ENCODE peak calls at places on chromosomes 7 and 10, in seven cellular contexts. K is Panc1, J is psoas muscle, F is suprapubic skin, Z is endothelial cell of umbilical vein, R is ovary, C is fibroblast of mammary gland. X is an unnamed sample.

GRCh38 chr7:26490631-26491624 is 199.3 kb downstream of the SNX10 start:
- DNase-seq in C (no peak), R (no peak), K (no peak), J (no peak), Z (no peak), F (no peak), X (no peak)

GRCh38 chr10:61923210-61924024 is 21.9 kb downstream of the ARID5B start:
- DNase-seq in C (peak), R (no peak), J (no peak), Z (no peak), K (no peak), F (no peak), X (peak)

GRCh38 chr10:73588656-73589055 is 2.5 kb downstream of the USP54 start:
- DNase-seq in Z (no peak), K (no peak), R (no peak), J (no peak), F (no peak), C (peak), X (peak)

GRCh38 chr7:132872034-132872433 is 209.9 kb downstream of the CHCHD3 start:
- DNase-seq in F (no peak), R (no peak), J (no peak), C (no peak), K (no peak), Z (no peak), X (no peak)

GRCh38 chr10:120456626-120457430 is at the start of gene PLPP4:
- DNase-seq in Z (peak), C (no peak), K (no peak), R (peak), J (no peak), F (no peak), X (peak)

GRCh38 chr10:69961168-69961863 is 91.3 kb upstream of the MACROH2A2 start:
- DNase-seq in C (no peak), F (no peak), Z (no peak), J (no peak), K (no peak), R (no peak), X (no peak)

GRCh38 chr10:5655003-5655600 is 11.3 kb downstream of the ASB13 start:
- DNase-seq in R (no peak), K (no peak), F (no peak), Z (no peak), C (no peak), J (no peak), X (no peak)

GRCh38 chr7:137130751-137131158 is 212.8 kb downstream of the PTN start:
- DNase-seq in C (peak), Z (no peak), K (peak), J (no peak), R (no peak), F (no peak), X (peak)

GRCh38 chr10:18178862-18179483 is 38.7 kb downstream of the CACNB2 start:
- DNase-seq in Z (no peak), C (no peak), R (no peak), F (no peak), K (no peak), J (no peak), X (no peak)

GRCh38 chr7:2710256-2710655 is 22.3 kb downstream of the AMZ1 start:
- DNase-seq in C (no peak), J (no peak), K (no peak), Z (no peak), R (no peak), F (no peak), X (no peak)

GRCh38 chr7:47497367-47498096 is 84.4 kb downstream of the TNS3 start:
- DNase-seq in F (no peak), Z (peak), R (no peak), J (no peak), K (no peak), C (no peak), X (no peak)

GRCh38 chr7:99631311-99632109 is 14.8 kb downstream of the ZSCAN25 start:
- DNase-seq in K (no peak), C (peak), J (no peak), Z (no peak), F (no peak), R (no peak), X (peak)

GRCh38 chr10:15630353-15630752 is 89.4 kb downstream of the ITGA8 start:
- DNase-seq in J (no peak), Z (peak), K (no peak), C (no peak), R (no peak), F (no peak), X (no peak)

GRCh38 chr10:130022501-130023299 is 58.6 kb upstream of the EBF3 start:
- DNase-seq in K (no peak), R (no peak), J (no peak), C (peak), Z (no peak), F (no peak), X (peak)

GRCh38 chr7:18201349-18201748 is 173.7 kb upstream of the PRPS1L1 start:
- DNase-seq in F (no peak), R (no peak), Z (no peak), J (no peak), K (no peak), C (no peak), X (no peak)

GRCh38 chr10:117653170-117653515 is 110.6 kb downstream of the EMX2 start:
- DNase-seq in J (no peak), C (peak), K (peak), R (no peak), F (no peak), Z (peak), X (peak)

GRCh38 chr10:100779329-100779728 is 33.9 kb downstream of the PAX2 start:
- DNase-seq in J (no peak), Z (no peak), C (no peak), R (no peak), F (no peak), K (no peak), X (no peak)

GRCh38 chr10:86952106-86952505 is 5.3 kb downstream of the MMRN2 start:
- DNase-seq in C (no peak), F (no peak), Z (no peak), R (peak), J (no peak), K (no peak), X (no peak)

GRCh38 chr10:47288916-47289495 is 11.0 kb upstream of the GDF10 start:
- DNase-seq in Z (no peak), F (no peak), J (no peak), R (peak), C (no peak), K (no peak), X (no peak)

GRCh38 chr7:154503962-154504550 is 451.9 kb downstream of the DPP6 start:
- DNase-seq in K (peak), R (no peak), C (peak), J (no peak), Z (peak), F (no peak), X (peak)

GRCh38 chr7:35498416-35498815 is 196.5 kb downstream of the HERPUD2 start:
- DNase-seq in J (no peak), R (no peak), F (no peak), C (no peak), Z (no peak), K (no peak), X (no peak)

GRCh38 chr7:98618786-98619185 is 1.7 kb downstream of the NPTX2 start:
- DNase-seq in R (no peak), Z (no peak), K (no peak), C (no peak), F (no peak), J (no peak), X (peak)

GRCh38 chr7:95631545-95631944 is 35.2 kb upstream of the PDK4 start:
- DNase-seq in R (no peak), Z (no peak), C (no peak), K (no peak), J (no peak), F (no peak), X (no peak)

GRCh38 chr10:18486444-18486843 is 164.9 kb downstream of the NSUN6 start:
- DNase-seq in R (no peak), F (no peak), C (no peak), Z (no peak), J (no peak), K (no peak), X (no peak)

GRCh38 chr10:103795634-103796265 is 59.6 kb downstream of the SH3PXD2A start:
- DNase-seq in R (no peak), C (peak), F (peak), K (no peak), J (no peak), Z (no peak), X (peak)

GRCh38 chr10:79082631-79083581 is 14.1 kb downstream of the ZMIZ1 start:
- DNase-seq in F (no peak), J (no peak), Z (peak), C (no peak), R (no peak), K (no peak), X (no peak)

GRCh38 chr10:1169981-1170866 is 114.0 kb downstream of the WDR37 start:
- DNase-seq in Z (no peak), F (no peak), C (no peak), J (no peak), K (no peak), R (peak), X (no peak)

GRCh38 chr10:76647276-76647675 is 990.3 kb downstream of the KCNMA1 start:
- DNase-seq in K (no peak), J (no peak), F (no peak), R (no peak), C (peak), Z (no peak), X (peak)

GRCh38 chr10:120963053-120963533 is 111.9 kb downstream of the WDR11 start:
- DNase-seq in R (no peak), J (no peak), F (no peak), K (no peak), C (no peak), Z (no peak), X (no peak)

GRCh38 chr10:49500420-49500819 is 38.5 kb downstream of the ERCC6 start:
- DNase-seq in J (no peak), R (no peak), Z (no peak), C (no peak), K (no peak), F (no peak), X (no peak)

DNA sequence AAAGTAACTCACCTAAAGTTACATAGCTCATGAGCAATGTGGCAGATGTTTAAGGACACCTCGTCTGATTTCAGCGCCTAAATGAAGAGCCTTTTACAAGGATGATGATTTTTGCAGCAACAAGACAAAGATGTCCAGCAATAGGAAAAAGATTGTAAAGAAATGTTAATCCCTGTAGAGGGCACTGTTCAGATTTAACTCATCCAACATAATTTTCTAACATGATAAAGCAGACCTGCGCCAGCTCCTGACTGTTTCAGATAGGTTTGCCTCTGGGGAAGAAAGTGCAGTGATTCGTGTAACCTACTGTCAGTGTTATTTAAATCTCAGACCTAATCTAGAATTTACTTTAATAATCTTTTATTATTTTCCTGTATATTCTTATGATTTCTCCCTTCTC is 595.2 kb downstream of the AUTS2 start:
- DNase-seq in J (no peak), Z (no peak), K (no peak), R (no peak), C (peak), F (no peak), X (peak)
- TF ChIP-seq CTCF in J (peak), Z (no peak), K (peak), R (no peak), C (peak), F (no peak), X (peak)

GRCh38 chr7:15686957-15687644 is 618 bp upstream of the MEOX2 start:
- DNase-seq in F (no peak), C (no peak), K (no peak), Z (peak), J (no peak), R (peak), X (no peak)

GRCh38 chr7:15686209-15686956 is at the start of gene MEOX2:
- DNase-seq in F (peak), R (peak), J (peak), C (peak), K (no peak), Z (peak), X (peak)

GRCh38 chr7:15684036-15684815 is 2.3 kb downstream of the MEOX2 start:
- DNase-seq in K (no peak), Z (peak), J (no peak), F (no peak), R (no peak), C (peak), X (peak)

GRCh38 chr7:15684834-15685233 is 1.6 kb downstream of the MEOX2 start:
- DNase-seq in C (peak), F (no peak), R (peak), K (no peak), Z (peak), J (peak), X (no peak)

DNA sequence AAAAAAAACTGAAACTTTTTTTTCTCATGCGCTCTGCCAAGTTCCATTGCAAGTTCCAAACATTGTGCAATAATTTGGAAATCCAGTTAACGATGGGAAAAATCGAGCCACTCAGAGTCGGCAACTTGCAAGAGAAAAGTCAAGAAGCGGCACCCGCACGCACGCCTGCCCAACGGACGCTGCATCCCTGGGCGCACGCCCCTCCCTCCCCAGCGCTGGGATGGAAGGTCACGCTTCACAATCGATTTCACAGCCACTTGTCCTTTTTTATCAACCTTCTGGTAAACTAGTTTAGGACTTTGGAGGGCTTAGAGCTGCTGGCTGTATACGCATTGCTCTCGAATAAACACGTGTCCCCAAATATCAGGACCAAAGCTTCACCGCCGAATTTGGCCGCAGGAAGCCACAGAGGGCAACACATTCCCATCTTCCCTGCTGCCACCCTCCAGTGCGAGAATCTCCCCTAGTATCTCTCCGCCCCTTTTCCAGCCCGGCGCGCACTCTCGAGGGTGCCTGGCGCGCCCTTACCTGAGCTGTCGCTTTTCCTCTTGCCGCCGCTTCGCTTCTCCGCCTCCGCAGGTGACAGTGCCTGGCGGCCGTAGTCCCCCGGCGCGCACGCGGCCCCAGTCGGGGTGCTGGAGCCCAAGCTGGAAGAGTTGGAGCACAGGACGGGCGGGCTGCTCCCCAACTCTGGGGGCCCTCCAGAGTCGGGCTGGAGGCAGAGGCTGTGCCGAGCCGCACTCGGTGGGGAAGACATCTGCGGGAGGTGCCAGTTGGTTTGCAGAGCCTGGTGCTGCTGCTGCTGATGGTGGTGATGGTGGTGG is 913 bp downstream of the MEOX2 start:
- DNase-seq in K (no peak), R (peak), C (peak), Z (peak), F (peak), J (peak), X (peak)
- H3K4me3 ChIP-seq in K (peak), R (peak), C (peak), Z (peak), F (peak), J (peak), X (peak)

GRCh38 chr7:131196808-131197207 is 130.9 kb upstream of the MKLN1 start:
- DNase-seq in Z (peak), K (no peak), C (peak), R (no peak), J (no peak), F (no peak), X (peak)
- TF ChIP-seq CTCF in Z (no peak), K (no peak), C (no peak), R (no peak), J (no peak), F (no peak), X (no peak)

GRCh38 chr7:66739953-66740301 is 606 bp upstream of the RABGEF1 start:
- DNase-seq in R (no peak), J (no peak), F (no peak), K (no peak), Z (no peak), C (no peak), X (peak)

GRCh38 chr7:66741706-66742053 is 1.1 kb downstream of the RABGEF1 start:
- DNase-seq in Z (no peak), K (no peak), J (no peak), R (peak), F (no peak), C (peak), X (peak)

GRCh38 chr7:66740302-66740979 is at the start of gene RABGEF1:
- DNase-seq in J (peak), C (peak), K (peak), Z (peak), R (peak), F (peak), X (peak)

GRCh38 chr7:66737667-66738066 is 2.9 kb upstream of the RABGEF1 start:
- DNase-seq in J (no peak), F (peak), Z (no peak), R (no peak), C (no peak), K (no peak), X (no peak)

DNA sequence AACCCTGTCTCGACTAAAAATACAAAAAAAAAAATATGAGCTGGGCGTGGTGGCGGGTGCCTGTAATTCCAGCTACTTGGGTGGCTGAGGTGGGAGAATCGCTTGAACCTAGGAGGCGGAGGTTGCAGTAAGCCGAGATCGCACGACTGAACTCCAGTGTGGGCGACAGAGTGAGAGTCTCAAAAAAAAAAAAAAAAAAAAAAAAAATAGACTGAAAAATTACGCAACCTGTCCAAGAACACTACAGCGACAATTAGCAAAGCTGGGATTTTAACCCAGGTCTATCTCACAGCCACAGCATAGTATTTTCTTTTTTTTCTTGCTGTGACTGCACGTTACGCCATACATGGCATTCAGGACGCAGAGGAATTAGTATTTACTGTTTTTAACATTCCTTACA is 1.1 kb upstream of the RABGEF1 start:
- DNase-seq in K (no peak), C (peak), R (no peak), Z (no peak), J (no peak), F (no peak), X (no peak)
- H3K4me3 ChIP-seq in K (peak), C (peak), R (peak), Z (peak), J (peak), F (peak), X (peak)

DNA sequence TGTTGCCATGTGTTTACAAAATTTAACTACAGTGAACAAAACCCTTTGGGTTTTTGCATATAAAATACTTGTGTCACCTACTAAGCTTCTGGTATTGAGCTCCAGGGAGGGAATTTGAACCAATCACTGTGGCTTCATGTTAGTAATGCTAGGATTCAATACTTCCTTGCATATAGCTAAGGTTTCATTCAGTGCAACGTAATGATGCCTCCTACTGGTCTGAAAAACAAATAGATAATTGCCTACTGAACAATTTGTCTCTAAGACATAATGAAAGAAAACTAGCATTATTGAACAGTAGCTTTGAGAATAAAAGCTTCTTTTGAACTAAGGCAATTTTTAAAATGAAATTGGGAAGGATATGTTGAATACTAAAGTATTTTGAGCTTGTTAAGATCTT is 244.4 kb downstream of the ZWINT start:
- DNase-seq in F (no peak), R (no peak), Z (no peak), J (no peak), K (no peak), C (no peak), X (no peak)
- TF ChIP-seq CTCF in F (no peak), R (no peak), Z (no peak), J (no peak), K (peak), C (no peak), X (no peak)

GRCh38 chr7:64883113-64883905 is 19.8 kb upstream of the ZNF273 start:
- DNase-seq in R (no peak), Z (no peak), J (no peak), C (no peak), K (no peak), F (no peak), X (no peak)
- H3K4me3 ChIP-seq in R (peak), Z (no peak), J (peak), C (peak), K (no peak), F (peak), X (no peak)

DNA sequence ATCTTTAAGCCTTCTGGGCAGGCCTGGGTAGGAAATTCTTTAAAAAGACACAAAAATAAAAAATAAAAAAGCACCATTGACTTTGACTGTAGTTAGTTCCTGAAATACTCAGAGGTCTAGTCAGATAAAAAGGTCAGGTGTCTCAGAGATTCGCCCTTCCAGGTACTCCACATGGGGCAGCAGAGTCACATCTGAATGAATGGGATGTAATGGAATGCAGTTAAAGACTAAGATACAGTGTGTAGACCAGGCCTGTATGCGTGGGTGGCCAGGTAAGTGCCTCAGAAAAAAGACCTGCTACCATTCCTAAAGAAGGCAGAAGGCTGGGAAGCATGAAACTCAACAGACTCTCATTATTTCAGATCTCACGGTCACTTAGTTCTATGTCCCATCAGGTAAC is 68.6 kb upstream of the SEM1 start:
- DNase-seq in R (no peak), K (no peak), F (no peak), C (no peak), Z (no peak), J (no peak), X (no peak)
- TF ChIP-seq CTCF in R (no peak), K (peak), F (no peak), C (no peak), Z (no peak), J (no peak), X (no peak)

X was measured in fibroblast of the aortic adventitia.